ENCODE peak calls at places on chromosomes 3 and 15, in ten cellular contexts. L is cardiac muscle cell, U is right atrium auricular region, S is ovary, X is tibial artery, Q is A549, T is GM12865, D is psoas muscle, O is stomach, N is astrocyte of the spinal cord. P is an unnamed sample.

GRCh38 chr3:186143280-186143679 is 34.4 kb upstream of the ETV5 start:
- DNase-seq in L (no peak), U (no peak), S (no peak), X (no peak), Q (no peak), T (no peak), D (no peak), O (no peak), N (no peak), P (no peak)

GRCh38 chr3:191070762-191071365 is 128.2 kb upstream of the OSTN start:
- DNase-seq in L (peak), U (no peak), S (no peak), X (no peak), Q (no peak), T (no peak), D (no peak), O (no peak), N (peak), P (no peak)

GRCh38 chr3:141530133-141530768 is 43.4 kb downstream of the RASA2 start:
- DNase-seq in L (peak), U (no peak), S (no peak), X (no peak), Q (no peak), T (no peak), D (no peak), O (no peak), N (peak), P (no peak)

GRCh38 chr3:61173685-61174084 is 77.6 kb downstream of the FHIT start:
- DNase-seq in L (no peak), U (no peak), S (no peak), X (no peak), Q (no peak), T (no peak), D (no peak), O (no peak), N (peak), P (no peak)

GRCh38 chr15:98120561-98120960 is 160.1 kb downstream of the ARRDC4 start:
- DNase-seq in L (no peak), U (no peak), S (no peak), X (no peak), Q (no peak), T (no peak), D (no peak), O (no peak), N (no peak), P (no peak)

GRCh38 chr3:100844063-100844936 is 135.0 kb downstream of the TFG start:
- DNase-seq in L (no peak), U (no peak), S (no peak), X (no peak), Q (no peak), T (peak), D (no peak), O (no peak), N (no peak), P (no peak)

GRCh38 chr3:82030932-82031331 is 269.5 kb upstream of the GBE1 start:
- DNase-seq in L (no peak), U (no peak), S (no peak), X (no peak), Q (no peak), T (no peak), D (no peak), O (no peak), N (peak), P (no peak)

GRCh38 chr15:100097342-100097899 is 244.4 kb downstream of the ADAMTS17 start:
- DNase-seq in L (no peak), U (no peak), S (no peak), X (no peak), Q (no peak), T (no peak), D (no peak), O (no peak), N (no peak), P (no peak)

GRCh38 chr3:24270204-24270671 is 224.4 kb downstream of the THRB start:
- DNase-seq in L (no peak), U (no peak), S (no peak), X (no peak), Q (no peak), T (no peak), D (no peak), O (no peak), N (no peak), P (no peak)

GRCh38 chr3:187737401-187738088 is 7.7 kb downstream of the BCL6 start:
- DNase-seq in L (peak), U (peak), S (peak), X (peak), Q (no peak), T (no peak), D (peak), O (peak), N (peak), P (no peak)

GRCh38 chr3:142318331-142318730 is 92.9 kb upstream of the GK5 start:
- DNase-seq in L (no peak), U (no peak), S (no peak), X (no peak), Q (no peak), T (no peak), D (no peak), O (no peak), N (peak), P (no peak)

GRCh38 chr3:189142527-189142926 is 29.2 kb upstream of the TPRG1 start:
- DNase-seq in L (no peak), U (no peak), S (no peak), X (no peak), Q (no peak), T (no peak), D (no peak), O (no peak), N (no peak), P (no peak)

GRCh38 chr3:15581471-15582394 is 19.6 kb downstream of the HACL1 start:
- DNase-seq in L (no peak), U (no peak), S (no peak), X (no peak), Q (no peak), T (no peak), D (no peak), O (no peak), N (no peak), P (no peak)

GRCh38 chr3:87501076-87501475 is 224.7 kb upstream of the POU1F1 start:
- DNase-seq in L (no peak), U (no peak), S (no peak), X (no peak), Q (no peak), T (no peak), D (no peak), O (no peak), N (no peak), P (no peak)

GRCh38 chr15:98684441-98684840 is 36.1 kb downstream of the IGF1R start:
- DNase-seq in L (peak), U (no peak), S (no peak), X (no peak), Q (no peak), T (no peak), D (no peak), O (no peak), N (peak), P (peak)

GRCh38 chr3:191963182-191963581 is 502.2 kb downstream of the PYDC2 start:
- DNase-seq in L (no peak), U (no peak), S (no peak), X (no peak), Q (no peak), T (peak), D (no peak), O (no peak), N (peak), P (no peak)

GRCh38 chr15:62059108-62059817 is 984 bp downstream of the VPS13C start:
- DNase-seq in L (peak), U (no peak), S (no peak), X (no peak), Q (peak), T (peak), D (no peak), O (no peak), N (peak), P (no peak)

GRCh38 chr3:118641608-118642007 is 393.0 kb downstream of the IGSF11 start:
- DNase-seq in L (no peak), U (no peak), S (no peak), X (no peak), Q (no peak), T (peak), D (no peak), O (no peak), N (no peak), P (no peak)

GRCh38 chr3:4959180-4959579 is 20.1 kb upstream of the BHLHE40 start:
- DNase-seq in L (no peak), U (no peak), S (no peak), X (no peak), Q (no peak), T (no peak), D (no peak), O (no peak), N (no peak), P (no peak)

GRCh38 chr15:71659730-71660067 is 150.7 kb upstream of the NR2E3 start:
- DNase-seq in L (no peak), U (no peak), S (no peak), X (no peak), Q (no peak), T (no peak), D (no peak), O (no peak), N (no peak), P (no peak)

GRCh38 chr3:42525736-42526345 is 23.4 kb downstream of the VIPR1 start:
- DNase-seq in L (no peak), U (no peak), S (no peak), X (no peak), Q (no peak), T (no peak), D (no peak), O (no peak), N (no peak), P (no peak)

GRCh38 chr3:64266065-64266874 is 41.0 kb upstream of the PRICKLE2 start:
- DNase-seq in L (peak), U (no peak), S (peak), X (peak), Q (peak), T (no peak), D (no peak), O (no peak), N (peak), P (peak)

GRCh38 chr15:70169147-70169546 is 71.4 kb upstream of the TLE3 start:
- DNase-seq in L (no peak), U (no peak), S (no peak), X (no peak), Q (no peak), T (no peak), D (no peak), O (no peak), N (no peak), P (no peak)
- H3K4me3 ChIP-seq in L (no peak), U (no peak), S (no peak), X (no peak), Q (no peak), T (no peak), D (no peak), O (no peak), N (no peak), P (no peak)

GRCh38 chr3:129793356-129793755 is 100.2 kb downstream of the TMCC1 start:
- DNase-seq in L (peak), U (no peak), S (no peak), X (no peak), Q (no peak), T (peak), D (no peak), O (no peak), N (no peak), P (no peak)
- TF ChIP-seq CTCF in L (no peak), U (no peak), S (no peak), X (no peak), Q (no peak), T (no peak), D (no peak), O (no peak), N (no peak), P (no peak)

GRCh38 chr15:64697911-64698369 is 77.4 kb downstream of the RBPMS2 start:
- DNase-seq in L (no peak), U (no peak), S (no peak), X (no peak), Q (no peak), T (peak), D (no peak), O (no peak), N (peak), P (no peak)
- H3K4me3 ChIP-seq in L (no peak), U (no peak), S (no peak), X (no peak), Q (no peak), T (no peak), D (peak), O (no peak), N (no peak), P (no peak)

DNA sequence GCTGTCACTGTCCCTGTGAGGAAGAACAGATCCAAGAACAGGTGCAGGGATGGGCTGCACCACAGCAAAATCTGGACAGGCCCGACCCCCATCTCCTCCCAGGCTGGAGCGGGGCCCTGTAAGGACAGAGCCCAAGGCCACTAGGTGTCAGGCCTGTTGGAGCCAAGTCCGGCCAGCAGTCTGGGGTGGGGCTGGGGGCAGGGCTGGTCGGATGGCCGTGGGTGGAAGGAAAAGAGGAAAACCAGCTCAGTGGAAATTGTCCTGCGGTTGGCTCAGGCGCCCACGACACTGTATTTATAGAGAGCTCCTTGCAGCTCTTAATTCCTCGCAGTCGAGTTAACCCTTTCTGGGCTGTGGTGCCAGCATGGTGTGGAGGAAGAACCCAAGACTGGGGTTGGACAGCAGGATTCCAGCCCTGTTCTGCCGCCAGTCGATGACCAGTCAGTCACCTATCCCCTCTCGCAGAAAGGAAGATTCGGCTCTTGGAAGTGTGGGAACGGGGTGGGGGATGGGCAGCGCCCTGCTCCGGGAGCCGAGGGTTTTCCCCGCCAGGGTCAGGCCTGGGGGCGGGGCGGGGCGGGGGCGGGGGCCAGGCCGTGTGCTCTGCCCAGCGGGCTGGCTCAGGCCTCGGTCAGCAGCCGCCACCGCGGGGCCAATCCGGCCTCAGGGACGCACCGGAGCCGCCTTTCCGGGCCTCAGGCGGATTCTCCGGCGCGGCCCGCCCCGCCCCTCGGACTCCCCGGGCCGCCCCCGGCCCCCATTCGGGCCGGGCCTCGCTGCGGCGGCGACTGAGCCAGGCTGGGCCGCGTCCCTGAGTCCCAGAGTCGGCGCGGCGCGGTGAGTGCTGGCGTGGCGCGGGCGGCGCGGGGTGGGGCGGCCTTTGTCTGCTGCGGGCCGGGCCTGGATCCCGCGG is at the start of gene CD276:
- DNase-seq in L (peak), U (peak), S (peak), X (peak), Q (peak), T (no peak), D (peak), O (peak), N (peak), P (no peak)
- TF ChIP-seq CTCF in L (peak), U (peak), S (no peak), X (peak), Q (no peak), T (no peak), D (no peak), O (peak), N (peak), P (peak)

GRCh38 chr3:170429050-170429449 is 10.4 kb downstream of the CLDN11 start:
- DNase-seq in L (peak), U (no peak), S (no peak), X (no peak), Q (no peak), T (peak), D (no peak), O (no peak), N (peak), P (no peak)

GRCh38 chr3:170428095-170428494 is 9.4 kb downstream of the CLDN11 start:
- DNase-seq in L (no peak), U (no peak), S (no peak), X (no peak), Q (no peak), T (no peak), D (no peak), O (no peak), N (no peak), P (no peak)

GRCh38 chr3:170425491-170426239 is 7.0 kb downstream of the CLDN11 start:
- DNase-seq in L (no peak), U (no peak), S (no peak), X (no peak), Q (no peak), T (no peak), D (no peak), O (no peak), N (no peak), P (no peak)

GRCh38 chr3:170424879-170425278 is 6.2 kb downstream of the CLDN11 start:
- DNase-seq in L (peak), U (no peak), S (no peak), X (no peak), Q (no peak), T (no peak), D (no peak), O (no peak), N (no peak), P (no peak)

GRCh38 chr3:170426240-170426797 is 7.7 kb downstream of the CLDN11 start:
- DNase-seq in L (peak), U (no peak), S (no peak), X (no peak), Q (no peak), T (no peak), D (no peak), O (no peak), N (peak), P (no peak)
- H3K4me3 ChIP-seq in L (no peak), U (no peak), S (no peak), X (no peak), Q (no peak), T (no peak), D (no peak), O (no peak), N (no peak), P (no peak)

DNA sequence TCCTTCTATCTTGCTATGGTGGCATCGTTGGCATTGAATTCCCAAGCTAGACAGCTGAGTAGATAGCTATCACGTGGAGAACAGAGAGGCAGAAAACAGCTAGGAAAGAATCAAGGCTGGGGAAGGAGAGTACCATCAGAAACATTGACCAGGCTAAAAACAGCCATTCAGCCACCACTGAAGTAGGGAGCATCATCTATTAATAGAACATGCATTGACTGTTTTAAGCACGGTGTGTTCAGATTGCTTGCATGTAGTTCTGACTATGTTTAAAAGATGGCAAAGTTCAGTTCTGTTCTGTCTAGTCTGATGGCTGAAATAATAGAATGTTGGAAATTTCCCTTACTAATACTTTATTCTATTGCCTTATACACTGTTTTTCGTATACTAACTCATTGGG is 413.0 kb downstream of the GABRB3 start:
- DNase-seq in L (no peak), U (no peak), S (no peak), X (no peak), Q (no peak), T (no peak), D (no peak), O (no peak), N (no peak), P (no peak)
- TF ChIP-seq CTCF in L (no peak), U (no peak), S (no peak), X (no peak), Q (no peak), T (no peak), D (no peak), O (no peak), N (no peak), P (no peak)

P was measured in LNCaP clone FGC.